ENCODE peak calls at places on chromosomes 1 and 21, in four cellular contexts. One of them, this sample, is unnamed.

GRCh38 chr1:116879478-116880133 is 30.1 kb upstream of the PTGFRN start:
- DNase-seq in stomach: peak; percentile 38
- DNase-seq in heart right ventricle: no peak
- DNase-seq in breast epithelium: no peak
- DNase-seq in this sample: no peak

GRCh38 chr1:90201467-90202358 is 206.8 kb downstream of the ZNF326 start:
- DNase-seq in stomach: peak; percentile 50
- DNase-seq in heart right ventricle: no peak
- DNase-seq in breast epithelium: no peak
- DNase-seq in this sample: no peak

GRCh38 chr1:60281360-60281932 is 207.9 kb upstream of the C1orf87 start:
- DNase-seq in stomach: peak; percentile 69
- DNase-seq in heart right ventricle: peak; percentile 56
- DNase-seq in breast epithelium: peak; percentile 61
- DNase-seq in this sample: peak; percentile 10

GRCh38 chr1:25807480-25808390 is 7.7 kb downstream of the SELENON start:
- DNase-seq in stomach: no peak
- DNase-seq in heart right ventricle: no peak
- DNase-seq in breast epithelium: no peak
- DNase-seq in this sample: no peak

GRCh38 chr1:22184892-22185612 is 42.2 kb upstream of the WNT4 start:
- DNase-seq in stomach: peak; percentile 29
- DNase-seq in heart right ventricle: no peak
- DNase-seq in breast epithelium: no peak
- DNase-seq in this sample: no peak

GRCh38 chr1:61782771-61783170 is 40.5 kb downstream of the PATJ start:
- DNase-seq in stomach: no peak
- DNase-seq in heart right ventricle: no peak
- DNase-seq in breast epithelium: no peak
- DNase-seq in this sample: no peak

GRCh38 chr21:45954271-45954670 is 27.3 kb upstream of the COL6A1 start:
- DNase-seq in stomach: no peak
- DNase-seq in heart right ventricle: no peak
- DNase-seq in breast epithelium: no peak
- DNase-seq in this sample: no peak

GRCh38 chr1:1889847-1890505 is 911 bp downstream of the GNB1 start:
- DNase-seq in stomach: peak; percentile 62
- DNase-seq in heart right ventricle: peak; percentile 61
- DNase-seq in breast epithelium: no peak
- DNase-seq in this sample: no peak

GRCh38 chr1:1433804-1434130 is 1.7 kb upstream of the VWA1 start:
- DNase-seq in stomach: peak; percentile 68
- DNase-seq in heart right ventricle: peak; percentile 57
- DNase-seq in breast epithelium: peak; percentile 58
- DNase-seq in this sample: no peak

GRCh38 chr1:82503805-82504204 is 703.1 kb downstream of the ADGRL2 start:
- DNase-seq in stomach: no peak
- DNase-seq in heart right ventricle: no peak
- DNase-seq in breast epithelium: no peak
- DNase-seq in this sample: no peak

GRCh38 chr1:215590779-215591491 is 23.8 kb downstream of the KCTD3 start:
- DNase-seq in stomach: no peak
- DNase-seq in heart right ventricle: no peak
- DNase-seq in breast epithelium: no peak
- DNase-seq in this sample: no peak

GRCh38 chr1:179490611-179491010 is 85.1 kb downstream of the NPHS2 start:
- DNase-seq in stomach: no peak
- DNase-seq in heart right ventricle: no peak
- DNase-seq in breast epithelium: no peak
- DNase-seq in this sample: no peak

GRCh38 chr1:223707270-223708000 is 4.9 kb upstream of the CAPN2 start:
- DNase-seq in stomach: peak; percentile 72
- DNase-seq in heart right ventricle: peak; percentile 67
- DNase-seq in breast epithelium: peak; percentile 73
- DNase-seq in this sample: peak; percentile 72

GRCh38 chr1:24117722-24118409 is 5.9 kb upstream of the MYOM3 start:
- DNase-seq in stomach: peak; percentile 32
- DNase-seq in heart right ventricle: no peak
- DNase-seq in breast epithelium: no peak
- DNase-seq in this sample: no peak

GRCh38 chr1:161730050-161730564 is 8.8 kb downstream of the FCRLB start:
- DNase-seq in stomach: no peak
- DNase-seq in heart right ventricle: no peak
- DNase-seq in breast epithelium: no peak
- DNase-seq in this sample: no peak

GRCh38 chr1:151457911-151458882 is 1.1 kb downstream of the POGZ start:
- DNase-seq in stomach: peak; percentile 59
- DNase-seq in heart right ventricle: peak; percentile 57
- DNase-seq in breast epithelium: no peak
- DNase-seq in this sample: peak; percentile 37

GRCh38 chr1:151993734-151994496 is at the start of gene S100A10:
- DNase-seq in stomach: peak; percentile 79
- DNase-seq in heart right ventricle: peak; percentile 82
- DNase-seq in breast epithelium: peak; percentile 77
- DNase-seq in this sample: peak; percentile 58

GRCh38 chr1:162212713-162213112 is 143.2 kb downstream of the NOS1AP start:
- DNase-seq in stomach: peak; percentile 57
- DNase-seq in heart right ventricle: no peak
- DNase-seq in breast epithelium: no peak
- DNase-seq in this sample: no peak

GRCh38 chr21:44711327-44712202 is at the start of gene TSPEAR:
- DNase-seq in stomach: no peak
- DNase-seq in heart right ventricle: no peak
- DNase-seq in breast epithelium: peak; percentile 50
- DNase-seq in this sample: no peak

GRCh38 chr1:214377886-214378285 is 96.9 kb downstream of the SMYD2 start:
- DNase-seq in stomach: no peak
- DNase-seq in heart right ventricle: no peak
- DNase-seq in breast epithelium: no peak
- DNase-seq in this sample: no peak

GRCh38 chr1:150364231-150365003 is 470 bp downstream of the RPRD2 start:
- DNase-seq in stomach: peak; percentile 84
- DNase-seq in heart right ventricle: peak; percentile 82
- DNase-seq in breast epithelium: peak; percentile 80
- DNase-seq in this sample: peak; percentile 83

GRCh38 chr1:23224721-23225648 is 7.7 kb upstream of the HTR1D start:
- DNase-seq in stomach: no peak
- DNase-seq in heart right ventricle: peak; percentile 42
- DNase-seq in breast epithelium: peak; percentile 60
- DNase-seq in this sample: no peak

GRCh38 chr1:207695943-207696342 is 51.0 kb downstream of the CR1L start:
- DNase-seq in stomach: no peak
- DNase-seq in heart right ventricle: no peak
- DNase-seq in breast epithelium: no peak
- DNase-seq in this sample: no peak

GRCh38 chr1:26287033-26287711 is 7.3 kb downstream of the SH3BGRL3 start:
- DNase-seq in stomach: peak; percentile 44
- DNase-seq in heart right ventricle: peak; percentile 60
- DNase-seq in breast epithelium: no peak
- DNase-seq in this sample: peak; percentile 71

GRCh38 chr1:17591814-17592430 is 52.4 kb downstream of the ARHGEF10L start:
- DNase-seq in stomach: no peak
- DNase-seq in heart right ventricle: no peak
- DNase-seq in breast epithelium: no peak
- DNase-seq in this sample: no peak

GRCh38 chr1:40096977-40097782 is at the start of gene PPT1:
- DNase-seq in stomach: peak; percentile 79
- DNase-seq in heart right ventricle: peak; percentile 68
- DNase-seq in breast epithelium: peak; percentile 77
- DNase-seq in this sample: peak; percentile 55

GRCh38 chr21:16767201-16767600 is 745.6 kb upstream of the CXADR start:
- DNase-seq in stomach: no peak
- DNase-seq in heart right ventricle: no peak
- DNase-seq in breast epithelium: no peak
- DNase-seq in this sample: no peak

GRCh38 chr1:1974834-1975233 is 28.8 kb downstream of the CFAP74 start:
- DNase-seq in stomach: no peak
- DNase-seq in heart right ventricle: no peak
- DNase-seq in breast epithelium: no peak
- DNase-seq in this sample: no peak

GRCh38 chr1:151060241-151061011 is at the start of gene MLLT11:
- DNase-seq in stomach: no peak
- DNase-seq in heart right ventricle: peak; percentile 68
- DNase-seq in breast epithelium: no peak
- DNase-seq in this sample: peak; percentile 46

GRCh38 chr21:27268290-27268689 is 301.4 kb upstream of the ADAMTS5 start:
- DNase-seq in stomach: no peak
- DNase-seq in heart right ventricle: no peak
- DNase-seq in breast epithelium: no peak
- DNase-seq in this sample: no peak

GRCh38 chr21:27060190-27060589 is 93.3 kb upstream of the ADAMTS5 start:
- DNase-seq in stomach: no peak
- DNase-seq in heart right ventricle: no peak
- DNase-seq in breast epithelium: no peak
- DNase-seq in this sample: no peak

GRCh38 chr1:54215578-54215977 is 15.6 kb downstream of the MRPL37 start:
- DNase-seq in stomach: no peak
- DNase-seq in heart right ventricle: no peak
- DNase-seq in breast epithelium: no peak
- DNase-seq in this sample: no peak

GRCh38 chr1:115665746-115666145 is 24.0 kb downstream of the VANGL1 start:
- DNase-seq in stomach: no peak
- DNase-seq in heart right ventricle: no peak
- DNase-seq in breast epithelium: no peak
- DNase-seq in this sample: no peak

GRCh38 chr1:1089731-1090423 is 15.8 kb upstream of the RNF223 start:
- DNase-seq in stomach: no peak
- DNase-seq in heart right ventricle: no peak
- DNase-seq in breast epithelium: no peak
- DNase-seq in this sample: peak; percentile 7

GRCh38 chr1:100928128-100928527 is 32.2 kb downstream of the SLC30A7 start:
- DNase-seq in stomach: no peak
- DNase-seq in heart right ventricle: no peak
- DNase-seq in breast epithelium: no peak
- DNase-seq in this sample: no peak

GRCh38 chr1:226403522-226404034 is 4.3 kb downstream of the PARP1 start:
- DNase-seq in stomach: no peak
- DNase-seq in heart right ventricle: no peak
- DNase-seq in breast epithelium: no peak
- DNase-seq in this sample: no peak

GRCh38 chr1:233599542-233600073 is 14.3 kb upstream of the KCNK1 start:
- DNase-seq in stomach: no peak
- DNase-seq in heart right ventricle: no peak
- DNase-seq in breast epithelium: no peak
- DNase-seq in this sample: no peak

GRCh38 chr1:84827566-84827965 is 65.4 kb downstream of the LPAR3 start:
- DNase-seq in stomach: no peak
- DNase-seq in heart right ventricle: no peak
- DNase-seq in breast epithelium: no peak
- DNase-seq in this sample: no peak

GRCh38 chr1:209626633-209627348 is 25.4 kb downstream of the LAMB3 start:
- DNase-seq in stomach: no peak
- DNase-seq in heart right ventricle: no peak
- DNase-seq in breast epithelium: no peak
- DNase-seq in this sample: no peak
- H3K4me3 ChIP-seq in stomach: no peak overlapping the region
- H3K4me3 ChIP-seq in heart right ventricle: no peak overlapping the region
- H3K4me3 ChIP-seq in breast epithelium: no peak overlapping the region
- H3K4me3 ChIP-seq in this sample: no peak overlapping the region

GRCh38 chr21:41362605-41363369 is 960 bp downstream of the MX2 start:
- DNase-seq in stomach: no peak
- DNase-seq in heart right ventricle: no peak
- DNase-seq in breast epithelium: no peak
- DNase-seq in this sample: no peak

GRCh38 chr21:41361786-41362604 is at the start of gene MX2:
- DNase-seq in stomach: peak; percentile 66
- DNase-seq in heart right ventricle: peak; percentile 85
- DNase-seq in breast epithelium: peak; percentile 54
- DNase-seq in this sample: peak; percentile 68

GRCh38 chr21:41359289-41359688 is 2.5 kb upstream of the MX2 start:
- DNase-seq in stomach: no peak
- DNase-seq in heart right ventricle: no peak
- DNase-seq in breast epithelium: peak; percentile 47
- DNase-seq in this sample: no peak

GRCh38 chr21:41360072-41360821 is 1.6 kb upstream of the MX2 start:
- DNase-seq in stomach: peak; percentile 79
- DNase-seq in heart right ventricle: no peak
- DNase-seq in breast epithelium: peak; percentile 53
- DNase-seq in this sample: peak; percentile 55

GRCh38 chr21:41361053-41361785 is 608 bp upstream of the MX2 start:
- DNase-seq in stomach: no peak
- DNase-seq in heart right ventricle: no peak
- DNase-seq in breast epithelium: peak; percentile 39
- DNase-seq in this sample: no peak
- H3K27ac ChIP-seq in stomach: peak overlapping the region; percentile 92
- H3K27ac ChIP-seq in heart right ventricle: peak overlapping the region; percentile 95
- H3K27ac ChIP-seq in breast epithelium: peak overlapping the region; percentile 97
- H3K27ac ChIP-seq in this sample: peak overlapping the region; percentile 83

GRCh38 chr1:228007054-228007800 is 429 bp downstream of the WNT3A start:
- DNase-seq in stomach: peak; percentile 17
- DNase-seq in heart right ventricle: no peak
- DNase-seq in breast epithelium: peak; percentile 46
- DNase-seq in this sample: peak; percentile 5
- H3K4me3 ChIP-seq in stomach: peak overlapping the region; percentile 1
- H3K4me3 ChIP-seq in heart right ventricle: no peak overlapping the region
- H3K4me3 ChIP-seq in breast epithelium: peak overlapping the region; percentile 45
- H3K4me3 ChIP-seq in this sample: no peak overlapping the region

GRCh38 chr1:3965693-3966092 is 65.6 kb upstream of the C1orf174 start:
- DNase-seq in stomach: no peak
- DNase-seq in heart right ventricle: no peak
- DNase-seq in breast epithelium: no peak
- DNase-seq in this sample: no peak
- H3K27ac ChIP-seq in stomach: no peak overlapping the region
- H3K27ac ChIP-seq in heart right ventricle: no peak overlapping the region
- H3K27ac ChIP-seq in breast epithelium: no peak overlapping the region
- H3K27ac ChIP-seq in this sample: no peak overlapping the region

DNA sequence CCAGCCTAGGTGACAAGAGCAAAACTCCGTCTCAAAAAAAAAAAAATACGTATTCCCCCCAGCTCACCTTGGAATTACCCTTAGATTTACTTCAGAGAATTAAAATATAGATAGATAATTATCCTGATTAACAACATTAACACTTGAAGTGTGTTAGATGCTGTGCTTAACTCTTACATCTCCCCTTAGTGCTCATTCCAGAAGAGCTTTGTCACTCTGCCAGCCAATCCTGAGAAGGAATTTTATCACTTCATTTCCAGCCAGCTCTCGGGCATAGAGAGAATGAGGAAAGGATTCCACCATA is 1.6 kb upstream of the SHC1 start:
- DNase-seq in stomach: no peak
- DNase-seq in heart right ventricle: no peak
- DNase-seq in breast epithelium: no peak
- DNase-seq in this sample: no peak
- H3K4me3 ChIP-seq in stomach: peak overlapping the region; percentile 7
- H3K4me3 ChIP-seq in heart right ventricle: peak overlapping the region; percentile 62
- H3K4me3 ChIP-seq in breast epithelium: peak overlapping the region; percentile 76
- H3K4me3 ChIP-seq in this sample: peak overlapping the region; percentile 73

DNA sequence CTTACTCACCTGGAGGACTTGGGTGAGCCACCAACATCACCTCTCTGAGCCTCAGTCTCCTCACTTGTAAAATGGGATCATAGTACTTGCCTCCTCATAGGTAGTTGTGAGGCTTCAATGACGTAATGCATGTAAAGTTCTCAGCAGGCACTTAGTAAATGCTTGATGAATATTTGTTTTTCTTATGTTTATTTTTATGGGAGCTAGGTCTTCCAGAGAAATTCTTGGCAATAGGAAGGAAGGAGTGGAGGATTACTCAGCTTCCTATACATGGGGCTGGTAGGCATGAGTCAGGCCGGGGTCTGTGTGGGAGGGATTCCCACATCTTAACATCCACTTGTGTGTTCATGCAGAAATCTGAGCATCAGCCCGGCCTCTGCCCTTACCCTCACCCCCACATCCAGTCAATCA is 95.4 kb upstream of the USP24 start:
- DNase-seq in stomach: no peak
- DNase-seq in heart right ventricle: no peak
- DNase-seq in breast epithelium: no peak
- DNase-seq in this sample: no peak
- H3K27ac ChIP-seq in stomach: no peak overlapping the region
- H3K27ac ChIP-seq in heart right ventricle: no peak overlapping the region
- H3K27ac ChIP-seq in breast epithelium: no peak overlapping the region
- H3K27ac ChIP-seq in this sample: no peak overlapping the region

This sample was measured in gastrocnemius medialis.